ENCODE peak calls at places on chromosomes 11 and 22, in five cellular contexts. K is HuH-7, Z is Calu3, R is omental fat pad, J is M059J. C is an unnamed sample.

GRCh38 chr11:75858613-75859012 is 43.6 kb downstream of the UVRAG start:
- DNase-seq in K (no peak), Z (no peak), R (no peak), J (peak), C (no peak)

GRCh38 chr11:133747409-133747808 is 97.9 kb downstream of the SPATA19 start:
- DNase-seq in K (no peak), Z (no peak), R (no peak), J (no peak), C (no peak)

GRCh38 chr11:72789493-72790131 is 4.2 kb downstream of the STARD10 start:
- DNase-seq in K (no peak), Z (no peak), R (no peak), J (peak), C (no peak)

GRCh38 chr22:41846268-41847002 is 13.5 kb downstream of the SREBF2 start:
- DNase-seq in K (no peak), Z (no peak), R (no peak), J (no peak), C (peak)

GRCh38 chr11:95404370-95404769 is 173.4 kb upstream of the SESN3 start:
- DNase-seq in K (no peak), Z (no peak), R (no peak), J (no peak), C (no peak)

GRCh38 chr11:62830904-62831519 is 839 bp downstream of the STX5 start:
- DNase-seq in K (peak), Z (no peak), R (no peak), J (no peak), C (no peak)

GRCh38 chr11:106288988-106289387 is 211.5 kb downstream of the AASDHPPT start:
- DNase-seq in K (no peak), Z (no peak), R (no peak), J (no peak), C (no peak)

GRCh38 chr11:60809249-60809648 is 24.1 kb downstream of the MS4A10 start:
- DNase-seq in K (no peak), Z (no peak), R (no peak), J (no peak), C (no peak)

GRCh38 chr22:41290262-41291221 is 4.6 kb upstream of the RANGAP1 start:
- DNase-seq in K (no peak), Z (peak), R (no peak), J (peak), C (no peak)

GRCh38 chr11:33672273-33672672 is 28.4 kb downstream of the C11orf91 start:
- DNase-seq in K (no peak), Z (no peak), R (no peak), J (no peak), C (no peak)